ENCODE peak calls at places on chromosomes 16 and 17, in four cellular contexts. G is A673, V is GM23338, T is lower lobe of right lung. Y is an unnamed sample.
A peak's percentile ranks its signal among the peaks of the same experiment; 100 is the strongest.

GRCh38 chr17:50129946-50130777 is at the start of gene SAMD14:
- DNase-seq in G (peak; percentile 59), V (peak; percentile 59), T (no peak), Y (peak; percentile 61)

GRCh38 chr16:56198044-56198754 is 6.9 kb downstream of the GNAO1 start:
- DNase-seq in G (no peak), V (no peak), T (no peak), Y (no peak)

GRCh38 chr17:60079401-60079861 is 710 bp upstream of the HEATR6 start:
- DNase-seq in G (peak; percentile 9), V (no peak), T (no peak), Y (peak; percentile 21)

GRCh38 chr17:76558210-76559095 is 18.6 kb downstream of the PRCD start:
- DNase-seq in G (peak; percentile 48), V (no peak), T (no peak), Y (no peak)

GRCh38 chr16:51870460-51870859 is 676.5 kb downstream of the TOX3 start:
- DNase-seq in G (no peak), V (no peak), T (no peak), Y (no peak)

GRCh38 chr16:26252598-26252997 is 560.8 kb downstream of the HS3ST4 start:
- DNase-seq in G (no peak), V (no peak), T (no peak), Y (no peak)

GRCh38 chr17:76845524-76845923 is 22.7 kb upstream of the MGAT5B start:
- DNase-seq in G (no peak), V (no peak), T (no peak), Y (no peak)

GRCh38 chr17:40862985-40863733 is 3.9 kb downstream of the KRT12 start:
- DNase-seq in G (no peak), V (peak; percentile 96), T (no peak), Y (peak; percentile 33)

GRCh38 chr17:78356163-78356713 is 3.6 kb downstream of the SOCS3 start:
- DNase-seq in G (peak; percentile 76), V (peak; percentile 94), T (peak; percentile 75), Y (no peak)

GRCh38 chr16:6562985-6563384 is 769.7 kb upstream of the RBFOX1 start:
- DNase-seq in G (no peak), V (no peak), T (no peak), Y (no peak)

DNA sequence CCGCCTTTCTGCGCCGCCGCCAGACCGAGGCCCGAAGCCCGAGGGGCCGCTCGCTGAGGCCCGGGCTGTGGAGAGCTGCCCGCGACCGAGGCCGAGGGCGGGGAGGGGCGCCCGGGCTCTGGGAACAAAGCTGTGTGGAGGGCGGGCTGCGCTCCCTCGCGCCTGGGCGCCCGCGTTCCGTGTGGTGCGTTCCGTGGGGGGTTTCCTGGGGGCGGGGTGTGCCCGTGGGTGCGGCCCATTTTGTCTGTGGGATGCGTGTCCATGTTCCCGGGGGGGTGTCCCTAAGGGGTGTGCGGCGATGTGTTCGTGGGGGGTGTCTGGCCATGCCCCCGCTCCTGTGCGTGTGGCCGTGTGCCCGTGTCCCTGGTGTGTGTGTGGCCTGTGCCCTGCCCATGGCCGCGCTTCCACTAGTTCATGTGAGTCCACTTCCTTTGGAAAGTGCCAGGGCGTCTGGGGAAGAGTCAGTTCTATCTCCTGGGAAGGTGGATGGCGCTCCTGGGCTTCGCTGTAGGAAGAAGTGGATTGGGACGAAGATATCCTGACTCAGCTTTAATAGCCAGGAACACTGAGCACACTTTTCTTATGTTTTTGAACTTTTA is 520 bp downstream of the JPT2 start:
- DNase-seq in G (peak; percentile 31), V (peak; percentile 44), T (peak; percentile 62), Y (peak; percentile 37)
- TF ChIP-seq CTCF in G (no peak), V (no peak), T (no peak), Y (no peak)

GRCh38 chr17:6569391-6570302 is 13.3 kb upstream of the PITPNM3 start:
- DNase-seq in G (no peak), V (no peak), T (no peak), Y (no peak)
- H3K27me3 ChIP-seq in G (no peaks in the 10 kb centered on the region), V (no peaks in the 10 kb centered on the region), T (no peaks in the 10 kb centered on the region), Y (no peaks in the 10 kb centered on the region)

GRCh38 chr16:68920349-68920748 is 77.0 kb downstream of the TANGO6 start:
- DNase-seq in G (no peak), V (no peak), T (no peak), Y (no peak)

GRCh38 chr16:68917541-68917940 is 74.2 kb downstream of the TANGO6 start:
- DNase-seq in G (no peak), V (no peak), T (no peak), Y (no peak)

GRCh38 chr16:68910051-68910450 is 66.7 kb downstream of the TANGO6 start:
- DNase-seq in G (peak; percentile 83), V (no peak), T (no peak), Y (no peak)

DNA sequence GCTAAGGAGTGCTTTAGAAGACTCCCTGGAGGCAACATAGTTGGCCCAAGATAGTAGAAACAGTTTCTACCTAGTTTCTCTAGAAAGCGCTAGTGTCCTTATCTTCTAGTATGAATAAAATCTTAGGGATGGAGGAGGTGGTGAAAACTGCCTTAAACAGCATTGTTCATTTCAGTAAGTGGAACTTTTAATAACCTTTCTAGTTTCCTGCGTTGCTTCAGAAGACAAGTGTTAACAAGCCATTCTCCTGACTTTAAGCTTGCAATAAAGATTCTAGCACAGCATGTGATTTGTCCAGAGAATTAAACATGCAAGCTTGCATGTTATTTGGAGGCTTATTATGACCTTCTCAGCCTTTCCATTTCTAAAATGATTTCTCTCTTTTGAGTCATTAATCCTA is 72.2 kb downstream of the TANGO6 start:
- DNase-seq in G (peak; percentile 53), V (no peak), T (no peak), Y (no peak)
- TF ChIP-seq CTCF in G (no peak), V (no peak), T (no peak), Y (no peak)

GRCh38 chr16:28291651-28292626 is at the start of gene SBK1:
- DNase-seq in G (peak; percentile 90), V (peak; percentile 89), T (peak; percentile 81), Y (peak; percentile 71)

GRCh38 chr16:28294201-28294600 is 1.9 kb downstream of the SBK1 start:
- DNase-seq in G (no peak), V (no peak), T (no peak), Y (no peak)

GRCh38 chr16:28292731-28293588 is 635 bp downstream of the SBK1 start:
- DNase-seq in G (peak; percentile 38), V (peak; percentile 94), T (no peak), Y (peak; percentile 65)

GRCh38 chr16:28295213-28295612 is 2.9 kb downstream of the SBK1 start:
- DNase-seq in G (no peak), V (no peak), T (no peak), Y (no peak)

GRCh38 chr16:28293589-28293935 is 1.2 kb downstream of the SBK1 start:
- DNase-seq in G (no peak), V (peak; percentile 24), T (no peak), Y (no peak)
- H3K27me3 ChIP-seq in G (no peaks in the 10 kb centered on the region), V (no peaks in the 10 kb centered on the region), T (peaks cover 8% of the 10 kb centered on the region), Y (no peaks in the 10 kb centered on the region)

DNA sequence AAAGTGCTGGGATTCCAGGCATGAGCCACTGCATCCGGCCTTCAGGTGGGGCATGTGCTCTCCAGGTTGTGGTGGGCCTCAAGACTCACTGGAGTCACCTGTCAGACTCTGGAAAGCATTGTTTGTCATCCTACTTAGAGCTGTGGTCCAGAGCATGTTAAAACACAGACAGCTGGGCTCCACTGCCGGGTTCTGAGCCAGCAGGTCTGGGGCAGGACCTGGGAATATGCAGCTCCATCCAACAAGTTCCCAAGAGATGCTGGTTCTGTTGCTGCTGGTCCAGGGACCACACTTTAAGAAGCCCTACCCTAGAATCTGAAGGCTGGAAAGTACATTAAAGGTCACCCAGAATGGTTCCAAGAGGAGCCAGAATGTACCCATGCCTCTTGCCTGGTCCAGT is 75.3 kb downstream of the GAS7 start:
- DNase-seq in G (no peak), V (no peak), T (no peak), Y (no peak)
- TF ChIP-seq CTCF in G (no peak), V (no peak), T (no peak), Y (no peak)

GRCh38 chr16:2198283-2198682 is 1.9 kb upstream of the CASKIN1 start:
- DNase-seq in G (no peak), V (no peak), T (no peak), Y (no peak)
- H3K27me3 ChIP-seq in G (peaks cover 26% of the 10 kb centered on the region), V (peaks cover 54% of the 10 kb centered on the region), T (peaks cover 40% of the 10 kb centered on the region), Y (no peaks in the 10 kb centered on the region)

GRCh38 chr17:65533056-65533745 is 28.2 kb downstream of the AXIN2 start:
- DNase-seq in G (no peak), V (no peak), T (no peak), Y (no peak)

GRCh38 chr17:65532491-65532890 is 29.0 kb downstream of the AXIN2 start:
- DNase-seq in G (no peak), V (no peak), T (no peak), Y (no peak)

GRCh38 chr17:65530158-65530984 is 31.1 kb downstream of the AXIN2 start:
- DNase-seq in G (no peak), V (no peak), T (no peak), Y (no peak)

GRCh38 chr17:65530985-65531507 is 30.4 kb downstream of the AXIN2 start:
- DNase-seq in G (no peak), V (no peak), T (no peak), Y (no peak)

GRCh38 chr17:65531508-65532431 is 29.7 kb downstream of the AXIN2 start:
- DNase-seq in G (no peak), V (peak; percentile 60), T (no peak), Y (no peak)
- TF ChIP-seq CTCF in G (peak; percentile 19), V (no peak), T (no peak), Y (no peak)

DNA sequence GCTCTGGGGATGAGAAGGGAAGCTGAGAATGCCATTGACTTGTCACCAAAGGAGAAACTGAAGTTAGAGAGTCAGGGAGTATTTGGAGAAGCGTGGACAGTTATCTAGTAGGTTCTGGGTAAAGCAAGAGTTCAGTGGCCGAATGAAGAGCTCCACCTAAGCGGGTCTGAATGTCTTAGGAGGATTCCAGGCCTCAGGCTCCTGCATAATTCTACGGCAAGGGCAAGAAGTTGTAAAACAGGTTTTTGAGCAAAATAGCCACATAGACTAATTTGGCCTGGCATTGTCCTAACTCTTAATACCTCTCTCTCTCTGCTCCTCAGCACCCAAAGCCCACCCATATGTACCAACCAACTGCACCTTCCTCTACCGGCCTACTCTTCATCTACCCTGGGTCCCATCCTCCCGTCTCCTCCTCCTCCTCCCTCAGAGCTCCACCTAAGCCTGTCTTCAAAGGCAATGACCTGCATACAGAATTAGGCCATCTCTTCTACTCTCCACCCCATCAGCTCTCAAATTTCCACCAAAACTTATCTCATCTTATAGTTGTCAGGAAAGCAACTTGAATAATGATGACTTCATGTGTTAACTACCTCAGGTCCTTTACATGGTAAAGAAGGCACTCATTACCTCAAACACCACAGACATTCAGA is 42.0 kb upstream of the KCNJ2 start:
- DNase-seq in G (no peak), V (peak; percentile 12), T (no peak), Y (no peak)
- H3K27me3 ChIP-seq in G (no peaks in the 10 kb centered on the region), V (no peaks in the 10 kb centered on the region), T (no peaks in the 10 kb centered on the region), Y (no peaks in the 10 kb centered on the region)

DNA sequence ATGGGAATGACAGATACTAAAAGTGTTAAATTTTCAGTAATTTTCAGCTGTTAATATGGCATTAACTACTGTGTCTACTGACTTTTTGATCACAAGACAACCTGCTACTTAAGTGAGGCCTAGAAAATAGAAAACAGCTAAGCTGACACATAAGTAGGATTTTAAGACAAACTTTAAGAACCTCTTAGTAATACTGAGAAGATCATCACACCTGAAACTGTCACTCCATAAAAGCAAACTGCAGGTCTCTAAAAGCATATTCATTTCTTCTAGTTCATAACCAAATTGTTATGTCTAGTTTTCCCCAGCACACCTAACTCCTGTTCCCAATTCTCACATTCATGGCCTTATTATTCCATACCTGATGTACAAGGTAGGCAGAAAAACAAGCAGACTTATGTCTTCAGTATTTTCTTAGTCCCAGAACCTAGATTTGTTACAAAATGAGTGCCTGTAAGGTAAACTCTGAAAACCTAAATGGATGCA is 8.0 kb downstream of the SRSF1 start:
- DNase-seq in G (no peak), V (no peak), T (no peak), Y (no peak)
- TF ChIP-seq CTCF in G (no peak), V (no peak), T (no peak), Y (no peak)

Y was measured in WERI-Rb-1.